ENCODE peak calls at places on chromosomes 4 and X, in seven cellular contexts. X, E, D, F, J, H and W are unnamed samples.

GRCh38 chrX:40646489-40647306 is 663 bp downstream of the CXorf38 start:
- DNase-seq in X (peak), E (peak), D (peak), F (peak), J (peak), H (peak), W (no peak)

GRCh38 chr4:106691749-106692148 is 323.2 kb upstream of the GIMD1 start:
- DNase-seq in X (peak), E (no peak), D (no peak), F (peak), J (no peak), H (no peak), W (no peak)

GRCh38 chrX:14014526-14014925 is 15.2 kb downstream of the GEMIN8 start:
- DNase-seq in X (peak), E (no peak), D (no peak), F (no peak), J (no peak), H (no peak), W (no peak)

GRCh38 chrX:109943092-109943739 is 59.7 kb upstream of the TMEM164 start:
- DNase-seq in X (no peak), E (no peak), D (no peak), F (no peak), J (no peak), H (no peak), W (no peak)

GRCh38 chr4:147776600-147777175 is 44.8 kb downstream of the ARHGAP10 start:
- DNase-seq in X (no peak), E (no peak), D (no peak), F (no peak), J (no peak), H (no peak), W (no peak)

GRCh38 chrX:153910446-153910845 is 6.0 kb downstream of the AVPR2 start:
- DNase-seq in X (no peak), E (no peak), D (no peak), F (no peak), J (no peak), H (no peak), W (no peak)

GRCh38 chrX:2664497-2664896 is 26.6 kb upstream of the CD99 start:
- DNase-seq in X (peak), E (no peak), D (no peak), F (peak), J (no peak), H (no peak), W (no peak)

GRCh38 chrX:25013593-25014365 is 2.0 kb downstream of the ARX start:
- DNase-seq in X (no peak), E (no peak), D (no peak), F (no peak), J (no peak), H (no peak), W (no peak)

GRCh38 chr4:42216569-42216968 is 64.1 kb upstream of the BEND4 start:
- DNase-seq in X (no peak), E (no peak), D (no peak), F (no peak), J (no peak), H (no peak), W (no peak)

GRCh38 chr4:44145868-44146267 is 302.7 kb downstream of the KCTD8 start:
- DNase-seq in X (peak), E (no peak), D (no peak), F (peak), J (no peak), H (no peak), W (peak)

GRCh38 chr4:122960298-122960985 is 38.0 kb upstream of the NUDT6 start:
- DNase-seq in X (no peak), E (no peak), D (no peak), F (no peak), J (no peak), H (no peak), W (no peak)

GRCh38 chr4:5566991-5567390 is 141.4 kb downstream of the EVC2 start:
- DNase-seq in X (no peak), E (no peak), D (no peak), F (no peak), J (no peak), H (no peak), W (no peak)

GRCh38 chr4:16609170-16609758 is 289.2 kb downstream of the LDB2 start:
- DNase-seq in X (no peak), E (no peak), D (no peak), F (no peak), J (no peak), H (no peak), W (no peak)

GRCh38 chr4:37620174-37620573 is 66.0 kb downstream of the RELL1 start:
- DNase-seq in X (no peak), E (no peak), D (no peak), F (no peak), J (no peak), H (no peak), W (no peak)

GRCh38 chrX:45518552-45518951 is 317.9 kb upstream of the DIPK2B start:
- DNase-seq in X (peak), E (no peak), D (no peak), F (no peak), J (no peak), H (no peak), W (no peak)

GRCh38 chr4:52852696-52853095 is 9.4 kb upstream of the RASL11B start:
- DNase-seq in X (peak), E (no peak), D (no peak), F (no peak), J (no peak), H (no peak), W (no peak)

GRCh38 chrX:15546745-15547144 is 46.1 kb downstream of the BMX start:
- DNase-seq in X (no peak), E (no peak), D (no peak), F (no peak), J (no peak), H (no peak), W (no peak)

GRCh38 chr4:128728190-128728589 is 81.3 kb upstream of the JADE1 start:
- DNase-seq in X (no peak), E (no peak), D (no peak), F (no peak), J (no peak), H (no peak), W (no peak)

GRCh38 chr4:56468097-56468422 is 643 bp downstream of the SRP72 start:
- DNase-seq in X (peak), E (no peak), D (no peak), F (no peak), J (no peak), H (peak), W (peak)

GRCh38 chr4:109040441-109040840 is 262.0 kb downstream of the COL25A1 start:
- DNase-seq in X (peak), E (no peak), D (no peak), F (no peak), J (no peak), H (no peak), W (no peak)

GRCh38 chrX:48474581-48474980 is 1.4 kb upstream of the FTSJ1 start:
- DNase-seq in X (no peak), E (no peak), D (no peak), F (no peak), J (no peak), H (no peak), W (no peak)

GRCh38 chr4:116547632-116548031 is 537.7 kb downstream of the TRAM1L1 start:
- DNase-seq in X (no peak), E (no peak), D (no peak), F (no peak), J (no peak), H (no peak), W (no peak)

GRCh38 chr4:42656736-42656985 is 244 bp downstream of the ATP8A1 start:
- DNase-seq in X (no peak), E (no peak), D (no peak), F (peak), J (no peak), H (no peak), W (no peak)

GRCh38 chrX:24899391-24899790 is 116.4 kb downstream of the ARX start:
- DNase-seq in X (no peak), E (no peak), D (no peak), F (no peak), J (no peak), H (no peak), W (no peak)

GRCh38 chrX:18173494-18174180 is 47.0 kb downstream of the BEND2 start:
- DNase-seq in X (no peak), E (no peak), D (no peak), F (no peak), J (no peak), H (no peak), W (no peak)

GRCh38 chrX:115226929-115227328 is 7.0 kb downstream of the LRCH2 start:
- DNase-seq in X (peak), E (no peak), D (no peak), F (peak), J (no peak), H (no peak), W (peak)

GRCh38 chr4:152257601-152258066 is 278.3 kb downstream of the FBXW7 start:
- DNase-seq in X (peak), E (no peak), D (no peak), F (no peak), J (no peak), H (no peak), W (no peak)

GRCh38 chrX:12263211-12263610 is 124.9 kb downstream of the FRMPD4 start:
- DNase-seq in X (no peak), E (no peak), D (no peak), F (no peak), J (no peak), H (no peak), W (no peak)

GRCh38 chr4:108224628-108225053 is 55.9 kb upstream of the LEF1 start:
- DNase-seq in X (peak), E (no peak), D (no peak), F (peak), J (no peak), H (no peak), W (peak)

GRCh38 chrX:19846995-19847790 is 40.2 kb downstream of the SH3KBP1 start:
- DNase-seq in X (peak), E (peak), D (no peak), F (peak), J (no peak), H (no peak), W (peak)

GRCh38 chrX:17559728-17560379 is 177.4 kb upstream of the SCML1 start:
- DNase-seq in X (peak), E (no peak), D (no peak), F (peak), J (no peak), H (no peak), W (peak)

GRCh38 chr4:37715889-37716402 is 29.8 kb upstream of the RELL1 start:
- DNase-seq in X (peak), E (no peak), D (no peak), F (peak), J (no peak), H (peak), W (peak)

GRCh38 chr4:47209833-47210232 is 178.5 kb downstream of the GABRB1 start:
- DNase-seq in X (peak), E (no peak), D (no peak), F (peak), J (no peak), H (no peak), W (no peak)

GRCh38 chrX:3811331-3812311 is 98.2 kb upstream of the PRKX start:
- DNase-seq in X (no peak), E (peak), D (no peak), F (peak), J (peak), H (peak), W (peak)

GRCh38 chr4:106583108-106583507 is 214.5 kb upstream of the GIMD1 start:
- DNase-seq in X (no peak), E (no peak), D (no peak), F (no peak), J (no peak), H (no peak), W (no peak)